ENCODE peak calls at places on chromosomes 1 and 21, in nine cellular contexts. One of them, this sample, is unnamed.

GRCh38 chr1:147785794-147786506 is 25.5 kb upstream of the GJA5 start:
- DNase-seq in NCI-H774: no peak
- DNase-seq in HTR-8/SVneo: no peak
- DNase-seq in stimulated activated CD8-positive, alpha-beta memory T cell treated with anti-CD3 and anti-CD28 coated beads, Interleukin-7, amount 100 ng/mL, for 1 hour: no peak
- DNase-seq in ACHN: no peak
- DNase-seq in fibroblast of lung: peak
- DNase-seq in endothelial cell: no peak
- DNase-seq in HCT116: no peak
- DNase-seq in NCI-H1092: no peak
- DNase-seq in this sample: no peak

GRCh38 chr1:156590326-156591180 is 1.0 kb upstream of the NAXE start:
- DNase-seq in NCI-H774: no peak
- DNase-seq in HTR-8/SVneo: no peak
- DNase-seq in stimulated activated CD8-positive, alpha-beta memory T cell treated with anti-CD3 and anti-CD28 coated beads, Interleukin-7, amount 100 ng/mL, for 1 hour: no peak
- DNase-seq in ACHN: no peak
- DNase-seq in fibroblast of lung: no peak
- DNase-seq in endothelial cell: no peak
- DNase-seq in HCT116: no peak
- DNase-seq in NCI-H1092: no peak
- DNase-seq in this sample: no peak

GRCh38 chr1:212104586-212105282 is 69.2 kb downstream of the DTL start:
- DNase-seq in NCI-H774: no peak
- DNase-seq in HTR-8/SVneo: no peak
- DNase-seq in stimulated activated CD8-positive, alpha-beta memory T cell treated with anti-CD3 and anti-CD28 coated beads, Interleukin-7, amount 100 ng/mL, for 1 hour: no peak
- DNase-seq in ACHN: no peak
- DNase-seq in fibroblast of lung: no peak
- DNase-seq in endothelial cell: no peak
- DNase-seq in HCT116: no peak
- DNase-seq in NCI-H1092: no peak
- DNase-seq in this sample: no peak

GRCh38 chr1:37037675-37038074 is 3.4 kb upstream of the GRIK3 start:
- DNase-seq in NCI-H774: peak
- DNase-seq in HTR-8/SVneo: no peak
- DNase-seq in stimulated activated CD8-positive, alpha-beta memory T cell treated with anti-CD3 and anti-CD28 coated beads, Interleukin-7, amount 100 ng/mL, for 1 hour: no peak
- DNase-seq in ACHN: no peak
- DNase-seq in fibroblast of lung: no peak
- DNase-seq in endothelial cell: no peak
- DNase-seq in HCT116: no peak
- DNase-seq in NCI-H1092: peak
- DNase-seq in this sample: no peak

GRCh38 chr1:241934181-241934815 is 23.3 kb upstream of the BECN2 start:
- DNase-seq in NCI-H774: peak
- DNase-seq in HTR-8/SVneo: no peak
- DNase-seq in stimulated activated CD8-positive, alpha-beta memory T cell treated with anti-CD3 and anti-CD28 coated beads, Interleukin-7, amount 100 ng/mL, for 1 hour: no peak
- DNase-seq in ACHN: no peak
- DNase-seq in fibroblast of lung: peak
- DNase-seq in endothelial cell: peak
- DNase-seq in HCT116: no peak
- DNase-seq in NCI-H1092: peak
- DNase-seq in this sample: no peak

GRCh38 chr1:115969509-115969908 is 6.8 kb upstream of the SLC22A15 start:
- DNase-seq in NCI-H774: no peak
- DNase-seq in HTR-8/SVneo: no peak
- DNase-seq in stimulated activated CD8-positive, alpha-beta memory T cell treated with anti-CD3 and anti-CD28 coated beads, Interleukin-7, amount 100 ng/mL, for 1 hour: no peak
- DNase-seq in ACHN: no peak
- DNase-seq in fibroblast of lung: no peak
- DNase-seq in endothelial cell: peak
- DNase-seq in HCT116: peak
- DNase-seq in NCI-H1092: no peak
- DNase-seq in this sample: no peak

GRCh38 chr21:42158846-42159245 is 60.1 kb upstream of the ABCG1 start:
- DNase-seq in NCI-H774: no peak
- DNase-seq in HTR-8/SVneo: no peak
- DNase-seq in stimulated activated CD8-positive, alpha-beta memory T cell treated with anti-CD3 and anti-CD28 coated beads, Interleukin-7, amount 100 ng/mL, for 1 hour: no peak
- DNase-seq in ACHN: no peak
- DNase-seq in fibroblast of lung: no peak
- DNase-seq in endothelial cell: no peak
- DNase-seq in HCT116: no peak
- DNase-seq in NCI-H1092: no peak
- DNase-seq in this sample: no peak

GRCh38 chr1:3924871-3925655 is 25.0 kb upstream of the C1orf174 start:
- DNase-seq in NCI-H774: no peak
- DNase-seq in HTR-8/SVneo: no peak
- DNase-seq in stimulated activated CD8-positive, alpha-beta memory T cell treated with anti-CD3 and anti-CD28 coated beads, Interleukin-7, amount 100 ng/mL, for 1 hour: no peak
- DNase-seq in ACHN: no peak
- DNase-seq in fibroblast of lung: no peak
- DNase-seq in endothelial cell: no peak
- DNase-seq in HCT116: no peak
- DNase-seq in NCI-H1092: no peak
- DNase-seq in this sample: no peak

GRCh38 chr1:51520700-51521248 is 1.7 kb upstream of the EPS15 start:
- DNase-seq in NCI-H774: no peak
- DNase-seq in HTR-8/SVneo: no peak
- DNase-seq in stimulated activated CD8-positive, alpha-beta memory T cell treated with anti-CD3 and anti-CD28 coated beads, Interleukin-7, amount 100 ng/mL, for 1 hour: no peak
- DNase-seq in ACHN: no peak
- DNase-seq in fibroblast of lung: no peak
- DNase-seq in endothelial cell: no peak
- DNase-seq in HCT116: no peak
- DNase-seq in NCI-H1092: no peak
- DNase-seq in this sample: no peak

GRCh38 chr21:45282283-45283018 is 5.2 kb downstream of the POFUT2 start:
- DNase-seq in NCI-H774: no peak
- DNase-seq in HTR-8/SVneo: no peak
- DNase-seq in stimulated activated CD8-positive, alpha-beta memory T cell treated with anti-CD3 and anti-CD28 coated beads, Interleukin-7, amount 100 ng/mL, for 1 hour: no peak
- DNase-seq in ACHN: no peak
- DNase-seq in fibroblast of lung: no peak
- DNase-seq in endothelial cell: no peak
- DNase-seq in HCT116: no peak
- DNase-seq in NCI-H1092: no peak
- DNase-seq in this sample: no peak

GRCh38 chr21:27390384-27390783 is 423.5 kb upstream of the ADAMTS5 start:
- DNase-seq in NCI-H774: no peak
- DNase-seq in HTR-8/SVneo: no peak
- DNase-seq in stimulated activated CD8-positive, alpha-beta memory T cell treated with anti-CD3 and anti-CD28 coated beads, Interleukin-7, amount 100 ng/mL, for 1 hour: no peak
- DNase-seq in ACHN: no peak
- DNase-seq in fibroblast of lung: no peak
- DNase-seq in endothelial cell: no peak
- DNase-seq in HCT116: no peak
- DNase-seq in NCI-H1092: no peak
- DNase-seq in this sample: no peak

GRCh38 chr1:116167625-116168276 is 56.6 kb downstream of the MAB21L3 start:
- DNase-seq in NCI-H774: no peak
- DNase-seq in HTR-8/SVneo: no peak
- DNase-seq in stimulated activated CD8-positive, alpha-beta memory T cell treated with anti-CD3 and anti-CD28 coated beads, Interleukin-7, amount 100 ng/mL, for 1 hour: no peak
- DNase-seq in ACHN: peak
- DNase-seq in fibroblast of lung: peak
- DNase-seq in endothelial cell: peak
- DNase-seq in HCT116: no peak
- DNase-seq in NCI-H1092: no peak
- DNase-seq in this sample: no peak

GRCh38 chr1:219699870-219700269 is 87.0 kb upstream of the ZC3H11B start:
- DNase-seq in NCI-H774: no peak
- DNase-seq in HTR-8/SVneo: peak
- DNase-seq in stimulated activated CD8-positive, alpha-beta memory T cell treated with anti-CD3 and anti-CD28 coated beads, Interleukin-7, amount 100 ng/mL, for 1 hour: no peak
- DNase-seq in ACHN: peak
- DNase-seq in fibroblast of lung: peak
- DNase-seq in endothelial cell: no peak
- DNase-seq in HCT116: no peak
- DNase-seq in NCI-H1092: no peak
- DNase-seq in this sample: no peak

This sample was measured in activated naive CD4-positive, alpha-beta T cell.